ENCODE peak calls at places on chromosomes 11 and 22, in eight cellular contexts. M, F, O, K, A, G, J and Y are unnamed samples.

GRCh38 chr11:121145826-121146225 is 44.8 kb downstream of the TECTA start:
- DNase-seq in M (no peak), F (no peak), O (no peak), K (no peak), A (no peak), G (no peak), J (no peak), Y (no peak)

GRCh38 chr11:7596975-7597391 is 76.3 kb downstream of the CYB5R2 start:
- DNase-seq in M (no peak), F (no peak), O (peak; percentile 56), K (no peak), A (no peak), G (no peak), J (no peak), Y (no peak)

GRCh38 chr11:126115820-126116319 is 53.2 kb upstream of the CDON start:
- DNase-seq in M (peak; percentile 95), F (peak; percentile 16), O (peak; percentile 62), K (no peak), A (no peak), G (peak; percentile 83), J (peak; percentile 81), Y (peak; percentile 41)

GRCh38 chr22:21984793-21985192 is 2.2 kb upstream of the TOP3B start:
- DNase-seq in M (peak; percentile 40), F (no peak), O (no peak), K (no peak), A (no peak), G (no peak), J (peak; percentile 46), Y (no peak)

GRCh38 chr11:13927496-13927895 is 35.0 kb upstream of the SPON1 start:
- DNase-seq in M (no peak), F (no peak), O (no peak), K (no peak), A (no peak), G (no peak), J (no peak), Y (no peak)

GRCh38 chr11:5252280-5253265 is 2.0 kb downstream of the HBG2 start:
- DNase-seq in M (no peak), F (no peak), O (no peak), K (no peak), A (no peak), G (no peak), J (no peak), Y (no peak)

GRCh38 chr11:44036811-44037657 is 10.7 kb upstream of the ACCSL start:
- DNase-seq in M (peak; percentile 82), F (peak; percentile 49), O (peak; percentile 66), K (peak; percentile 82), A (no peak), G (peak; percentile 91), J (peak; percentile 93), Y (peak; percentile 63)

GRCh38 chr11:105935791-105936190 is 86.2 kb downstream of the MSANTD4 start:
- DNase-seq in M (peak; percentile 18), F (no peak), O (no peak), K (no peak), A (no peak), G (peak; percentile 71), J (peak; percentile 21), Y (no peak)

GRCh38 chr11:37378989-37379388 is 781.0 kb upstream of the RAG2 start:
- DNase-seq in M (no peak), F (no peak), O (no peak), K (no peak), A (no peak), G (no peak), J (no peak), Y (no peak)

GRCh38 chr11:122267602-122268001 is 151.6 kb upstream of the BLID start:
- DNase-seq in M (peak; percentile 56), F (no peak), O (no peak), K (no peak), A (no peak), G (peak; percentile 72), J (peak; percentile 93), Y (no peak)

GRCh38 chr11:133937468-133937867 is 19.3 kb downstream of the IGSF9B start:
- DNase-seq in M (no peak), F (no peak), O (no peak), K (no peak), A (no peak), G (no peak), J (no peak), Y (no peak)

GRCh38 chr22:36743591-36744412 is 32.1 kb downstream of the IFT27 start:
- DNase-seq in M (no peak), F (no peak), O (no peak), K (no peak), A (no peak), G (no peak), J (no peak), Y (no peak)

GRCh38 chr11:96199563-96200025 is 143.4 kb downstream of the MAML2 start:
- DNase-seq in M (peak; percentile 80), F (no peak), O (no peak), K (no peak), A (no peak), G (peak; percentile 81), J (peak; percentile 88), Y (no peak)

GRCh38 chr11:119130662-119131061 is 9.3 kb downstream of the HINFP start:
- DNase-seq in M (peak; percentile 43), F (no peak), O (no peak), K (no peak), A (no peak), G (no peak), J (peak; percentile 81), Y (no peak)

GRCh38 chr11:18312663-18313420 is 9.1 kb downstream of the HPS5 start:
- DNase-seq in M (peak; percentile 44), F (no peak), O (no peak), K (no peak), A (no peak), G (peak; percentile 67), J (peak; percentile 65), Y (no peak)

GRCh38 chr22:31818481-31819392 is 64.9 kb downstream of the DEPDC5 start:
- DNase-seq in M (peak; percentile 48), F (no peak), O (no peak), K (no peak), A (no peak), G (peak; percentile 65), J (peak; percentile 5), Y (no peak)

GRCh38 chr22:31346733-31347250 is 646 bp upstream of the PATZ1 start:
- DNase-seq in M (peak; percentile 33), F (peak; percentile 50), O (peak; percentile 30), K (peak; percentile 54), A (peak; percentile 34), G (peak; percentile 65), J (peak; percentile 69), Y (no peak)

GRCh38 chr11:57314221-57314973 is 10.4 kb downstream of the TNKS1BP1 start:
- DNase-seq in M (no peak), F (no peak), O (no peak), K (no peak), A (no peak), G (no peak), J (no peak), Y (peak; percentile 13)

GRCh38 chr11:134402910-134403309 is 9.1 kb downstream of the B3GAT1 start:
- DNase-seq in M (no peak), F (no peak), O (no peak), K (no peak), A (no peak), G (no peak), J (no peak), Y (no peak)

GRCh38 chr11:69800278-69800677 is 18.9 kb downstream of the FGF3 start:
- DNase-seq in M (no peak), F (no peak), O (no peak), K (no peak), A (no peak), G (no peak), J (no peak), Y (no peak)

GRCh38 chr22:17096095-17096494 is 11.3 kb downstream of the IL17RA start:
- DNase-seq in M (no peak), F (no peak), O (no peak), K (no peak), A (no peak), G (no peak), J (no peak), Y (no peak)

GRCh38 chr11:65429069-65429681 is 6.6 kb downstream of the NEAT1 start:
- DNase-seq in M (peak; percentile 76), F (no peak), O (no peak), K (no peak), A (no peak), G (peak; percentile 70), J (peak; percentile 79), Y (no peak)

GRCh38 chr11:69126286-69126685 is 29.4 kb upstream of the SMIM38 start:
- DNase-seq in M (no peak), F (no peak), O (no peak), K (no peak), A (no peak), G (no peak), J (no peak), Y (no peak)

GRCh38 chr11:47186076-47186936 is at the start of gene PACSIN3:
- DNase-seq in M (peak; percentile 19), F (no peak), O (no peak), K (no peak), A (peak; percentile 45), G (peak; percentile 81), J (peak; percentile 59), Y (peak; percentile 65)

GRCh38 chr22:20664594-20664959 is 109.3 kb upstream of the SERPIND1 start:
- DNase-seq in M (no peak), F (no peak), O (no peak), K (no peak), A (no peak), G (no peak), J (no peak), Y (no peak)

GRCh38 chr11:533586-534196 is 1.7 kb downstream of the HRAS start:
- DNase-seq in M (no peak), F (no peak), O (no peak), K (no peak), A (no peak), G (no peak), J (no peak), Y (no peak)

GRCh38 chr11:63017306-63017974 is 1.8 kb upstream of the SLC22A8 start:
- DNase-seq in M (no peak), F (no peak), O (no peak), K (no peak), A (no peak), G (peak; percentile 58), J (no peak), Y (no peak)

GRCh38 chr11:76604081-76604601 is 66.4 kb downstream of the LRRC32 start:
- DNase-seq in M (no peak), F (no peak), O (peak; percentile 20), K (no peak), A (no peak), G (no peak), J (no peak), Y (no peak)